ENCODE peak calls at places on chromosomes 16 and 17, in nine cellular contexts. C is A549, S is neural progenitor cell, B is astrocyte of the cerebellum, F is heart left ventricle, N is uterus, J is left ventricle myocardium inferior, E is small intestine, O is HFF-Myc. L is an unnamed sample.

GRCh38 chr17:38463451-38463858 is 35.2 kb downstream of the ARHGAP23 start:
- DNase-seq in C (no peak), S (no peak), B (no peak), F (peak), N (no peak), J (peak), E (no peak), O (no peak), L (no peak)

GRCh38 chr17:79991924-79992656 is 43.6 kb downstream of the TBC1D16 start:
- DNase-seq in C (peak), S (peak), B (no peak), F (peak), N (no peak), J (peak), E (no peak), O (no peak), L (no peak)

GRCh38 chr17:45016823-45017222 is 34.6 kb downstream of the DCAKD start:
- DNase-seq in C (peak), S (peak), B (no peak), F (no peak), N (no peak), J (no peak), E (peak), O (no peak), L (no peak)

GRCh38 chr16:63978240-63978639 is 1143.6 kb downstream of the CDH11 start:
- DNase-seq in C (no peak), S (no peak), B (no peak), F (no peak), N (no peak), J (no peak), E (no peak), O (no peak), L (no peak)

GRCh38 chr17:50114849-50115357 is 15.1 kb downstream of the SAMD14 start:
- DNase-seq in C (peak), S (peak), B (no peak), F (no peak), N (no peak), J (no peak), E (peak), O (no peak), L (no peak)

GRCh38 chr16:75742424-75743047 is 16.2 kb upstream of the CPHXL start:
- DNase-seq in C (peak), S (peak), B (no peak), F (no peak), N (no peak), J (no peak), E (no peak), O (no peak), L (no peak)

GRCh38 chr16:81866820-81867440 is 87.8 kb downstream of the PLCG2 start:
- DNase-seq in C (no peak), S (no peak), B (no peak), F (peak), N (no peak), J (peak), E (no peak), O (no peak), L (peak)

GRCh38 chr16:50282010-50282538 is 15.7 kb downstream of the ADCY7 start:
- DNase-seq in C (no peak), S (no peak), B (peak), F (peak), N (no peak), J (peak), E (peak), O (no peak), L (peak)

GRCh38 chr17:68195667-68196393 is 52.0 kb upstream of the AMZ2 start:
- DNase-seq in C (no peak), S (peak), B (no peak), F (no peak), N (no peak), J (peak), E (no peak), O (no peak), L (no peak)

GRCh38 chr16:88385831-88386815 is 3.4 kb downstream of the ZNF469 start:
- DNase-seq in C (no peak), S (no peak), B (no peak), F (peak), N (no peak), J (peak), E (no peak), O (no peak), L (no peak)

GRCh38 chr17:62705116-62705515 is 77.6 kb downstream of the MRC2 start:
- DNase-seq in C (no peak), S (peak), B (no peak), F (no peak), N (no peak), J (no peak), E (no peak), O (no peak), L (no peak)

GRCh38 chr16:57742543-57742942 is 7.0 kb downstream of the KATNB1 start:
- DNase-seq in C (no peak), S (no peak), B (no peak), F (no peak), N (no peak), J (no peak), E (no peak), O (no peak), L (no peak)

GRCh38 chr16:57735755-57736418 is at the start of gene KATNB1:
- DNase-seq in C (no peak), S (no peak), B (no peak), F (no peak), N (no peak), J (peak), E (no peak), O (no peak), L (no peak)

GRCh38 chr16:85025781-85026653 is 1.6 kb upstream of the KIAA0513 start:
- DNase-seq in C (no peak), S (no peak), B (no peak), F (no peak), N (no peak), J (no peak), E (peak), O (no peak), L (no peak)

GRCh38 chr16:25011891-25012499 is 3.2 kb downstream of the ARHGAP17 start:
- DNase-seq in C (peak), S (no peak), B (no peak), F (no peak), N (no peak), J (no peak), E (peak), O (no peak), L (no peak)

GRCh38 chr17:48732688-48733629 is 4.4 kb upstream of the HOXB13 start:
- DNase-seq in C (no peak), S (peak), B (no peak), F (no peak), N (no peak), J (no peak), E (no peak), O (no peak), L (no peak)

GRCh38 chr17:48734328-48735056 is 5.9 kb upstream of the HOXB13 start:
- DNase-seq in C (no peak), S (no peak), B (no peak), F (no peak), N (no peak), J (no peak), E (no peak), O (no peak), L (no peak)

GRCh38 chr17:48735057-48735341 is 6.4 kb upstream of the HOXB13 start:
- DNase-seq in C (no peak), S (no peak), B (no peak), F (no peak), N (no peak), J (no peak), E (no peak), O (no peak), L (no peak)

GRCh38 chr17:48731355-48731754 is 2.8 kb upstream of the HOXB13 start:
- DNase-seq in C (no peak), S (no peak), B (no peak), F (no peak), N (no peak), J (no peak), E (no peak), O (no peak), L (no peak)

DNA sequence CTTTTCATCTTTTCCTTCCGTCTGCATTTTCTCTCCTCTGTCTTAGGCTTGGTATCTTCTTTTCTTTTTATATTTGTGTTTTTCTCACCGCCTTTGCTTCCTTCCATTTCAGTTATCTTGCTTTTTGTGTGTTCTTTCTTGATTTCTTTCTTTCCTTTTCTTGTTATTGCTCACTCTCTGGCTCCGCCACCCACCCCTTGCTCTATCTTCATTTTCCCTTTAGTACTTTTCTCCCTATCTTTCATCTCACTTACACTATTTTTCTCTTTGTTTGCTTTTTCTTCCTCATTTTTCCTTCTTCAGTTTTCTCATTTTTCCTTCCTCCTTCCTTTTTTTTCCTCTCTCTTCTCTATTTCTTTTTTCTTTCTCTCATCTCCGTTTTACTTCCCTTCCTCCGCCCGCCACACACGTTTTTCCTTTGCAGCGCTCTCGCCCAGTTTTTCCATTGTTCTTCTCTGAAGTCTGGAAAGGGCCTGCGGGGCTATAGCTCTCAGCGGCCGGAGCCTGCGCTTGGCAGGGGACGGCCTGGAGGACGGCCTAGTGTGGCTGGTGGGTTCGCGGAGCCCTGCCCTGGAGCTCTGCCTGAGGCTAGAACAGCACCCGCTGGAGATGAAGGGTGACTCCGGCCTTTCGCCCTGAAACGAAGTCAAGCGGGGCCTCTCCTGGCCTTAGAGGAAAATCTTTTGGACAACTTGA is 5.2 kb upstream of the HOXB13 start:
- DNase-seq in C (no peak), S (peak), B (no peak), F (no peak), N (no peak), J (no peak), E (no peak), O (no peak), L (no peak)
- H3K4me3 ChIP-seq in C (no peak), S (no peak), B (no peak), F (no peak), N (no peak), J (no peak), E (no peak), O (no peak), L (no peak)

GRCh38 chr16:66250686-66251405 is 115.6 kb upstream of the CDH5 start:
- DNase-seq in C (no peak), S (no peak), B (no peak), F (peak), N (peak), J (peak), E (no peak), O (peak), L (peak)

GRCh38 chr16:66248096-66248495 is 118.4 kb upstream of the CDH5 start:
- DNase-seq in C (no peak), S (no peak), B (no peak), F (peak), N (peak), J (peak), E (no peak), O (no peak), L (peak)

GRCh38 chr16:66254751-66255150 is 111.7 kb upstream of the CDH5 start:
- DNase-seq in C (no peak), S (no peak), B (peak), F (no peak), N (no peak), J (no peak), E (no peak), O (no peak), L (no peak)

GRCh38 chr16:66254106-66254505 is 112.4 kb upstream of the CDH5 start:
- DNase-seq in C (no peak), S (no peak), B (no peak), F (no peak), N (no peak), J (no peak), E (no peak), O (no peak), L (no peak)

DNA sequence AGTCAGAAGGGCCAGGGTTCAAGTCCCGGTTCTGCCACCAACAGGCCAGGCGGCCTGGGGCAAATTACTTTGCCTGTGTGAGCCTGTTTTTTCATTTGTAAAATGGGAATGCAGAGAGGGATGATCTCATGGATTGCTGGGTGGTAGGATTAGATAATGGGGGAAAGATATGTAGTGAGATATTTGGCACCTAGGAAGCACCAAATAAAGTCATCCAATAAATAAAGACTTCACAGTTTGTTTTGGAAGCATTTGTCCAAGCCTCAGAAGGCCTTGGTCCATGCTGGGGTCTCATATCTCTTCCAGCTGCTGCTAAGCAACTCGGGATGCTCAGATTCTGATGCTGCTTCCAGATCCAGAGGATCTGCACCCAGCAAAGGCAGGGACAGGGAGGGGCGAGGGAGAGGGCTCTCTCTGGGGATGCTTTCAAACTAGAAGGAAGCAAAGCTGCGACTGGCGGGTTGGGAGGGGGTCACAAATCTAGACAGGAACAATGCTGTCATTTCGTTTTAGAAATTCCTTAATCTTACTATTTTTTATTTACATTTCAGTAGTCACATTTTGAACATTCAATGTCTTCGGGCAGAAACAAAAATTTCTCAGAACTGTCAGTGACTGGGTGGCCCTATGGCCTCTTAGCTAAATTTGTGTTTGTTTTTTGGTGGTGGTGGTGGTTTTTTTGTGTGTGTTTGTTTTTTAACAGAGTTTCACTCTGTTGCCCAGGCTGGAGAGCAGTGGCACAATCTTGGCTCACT is 114.9 kb upstream of the CDH5 start:
- DNase-seq in C (no peak), S (no peak), B (no peak), F (no peak), N (no peak), J (no peak), E (no peak), O (no peak), L (no peak)
- H3K4me3 ChIP-seq in C (no peak), S (no peak), B (no peak), F (no peak), N (no peak), J (no peak), E (no peak), O (peak), L (no peak)

GRCh38 chr16:21613361-21613760 is 14.0 kb downstream of the METTL9 start:
- DNase-seq in C (no peak), S (no peak), B (no peak), F (no peak), N (no peak), J (no peak), E (no peak), O (no peak), L (no peak)

GRCh38 chr16:21611178-21611545 is 11.8 kb downstream of the METTL9 start:
- DNase-seq in C (no peak), S (no peak), B (no peak), F (no peak), N (no peak), J (no peak), E (no peak), O (no peak), L (no peak)

GRCh38 chr16:21610006-21610544 is 10.7 kb downstream of the METTL9 start:
- DNase-seq in C (no peak), S (no peak), B (no peak), F (no peak), N (no peak), J (no peak), E (no peak), O (no peak), L (no peak)

GRCh38 chr16:21610766-21611165 is 11.4 kb downstream of the METTL9 start:
- DNase-seq in C (no peak), S (no peak), B (no peak), F (no peak), N (no peak), J (no peak), E (peak), O (no peak), L (no peak)

GRCh38 chr16:21611546-21612384 is 12.4 kb downstream of the METTL9 start:
- DNase-seq in C (no peak), S (peak), B (no peak), F (no peak), N (no peak), J (no peak), E (no peak), O (no peak), L (no peak)
- H3K4me3 ChIP-seq in C (no peak), S (peak), B (no peak), F (no peak), N (no peak), J (no peak), E (no peak), O (no peak), L (no peak)

GRCh38 chr16:14667347-14668266 is 26.5 kb downstream of the PLA2G10 start:
- DNase-seq in C (no peak), S (no peak), B (no peak), F (no peak), N (no peak), J (no peak), E (peak), O (no peak), L (no peak)
- H3K4me3 ChIP-seq in C (no peak), S (no peak), B (no peak), F (no peak), N (no peak), J (no peak), E (no peak), O (no peak), L (no peak)

GRCh38 chr17:72535346-72535745 is 414.5 kb downstream of the SOX9 start:
- DNase-seq in C (no peak), S (no peak), B (no peak), F (no peak), N (no peak), J (no peak), E (no peak), O (no peak), L (no peak)

GRCh38 chr17:72534776-72535175 is 414.0 kb downstream of the SOX9 start:
- DNase-seq in C (no peak), S (no peak), B (no peak), F (no peak), N (no peak), J (no peak), E (no peak), O (no peak), L (no peak)

GRCh38 chr17:72536788-72537187 is 416.0 kb downstream of the SOX9 start:
- DNase-seq in C (no peak), S (no peak), B (no peak), F (no peak), N (no peak), J (no peak), E (no peak), O (no peak), L (no peak)

GRCh38 chr17:72535779-72536178 is 415.0 kb downstream of the SOX9 start:
- DNase-seq in C (no peak), S (no peak), B (no peak), F (no peak), N (no peak), J (no peak), E (no peak), O (no peak), L (no peak)

DNA sequence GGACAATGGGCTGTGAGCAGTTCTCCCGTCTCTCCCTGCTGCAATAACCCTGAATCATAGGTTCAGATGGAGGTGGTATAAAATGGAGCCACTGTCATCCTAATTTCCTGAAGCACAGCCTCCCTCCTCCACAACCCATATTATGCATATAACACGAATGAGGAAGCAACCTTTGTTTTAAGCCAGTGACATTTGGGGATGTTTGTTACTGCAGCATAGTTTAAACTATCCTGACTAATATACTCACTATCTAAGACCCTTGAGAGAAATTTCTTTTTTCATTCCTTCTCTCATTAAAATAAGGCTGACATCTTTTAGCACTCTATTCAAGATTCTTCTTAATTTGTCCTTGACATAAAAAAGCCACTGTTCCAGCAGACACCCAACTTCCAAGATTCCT is 413.4 kb downstream of the SOX9 start:
- DNase-seq in C (no peak), S (no peak), B (no peak), F (no peak), N (no peak), J (no peak), E (no peak), O (no peak), L (no peak)
- H3K4me3 ChIP-seq in C (no peak), S (no peak), B (no peak), F (no peak), N (no peak), J (no peak), E (no peak), O (no peak), L (no peak)

L was measured in right atrium auricular region.